ENCODE peak calls at places on chromosomes 13 and 19, in seven cellular contexts. V is substantia nigra; B is activated CD4-positive, alpha-beta T cell treated with anti-CD3 and anti-CD28 coated beads for 48 hours; Y is iPS-NIHi11; A is stimulated activated CD8-positive, alpha-beta memory T cell treated with anti-CD3 and anti-CD28 coated beads, Interleukin-15, amount 100 ng/mL, for 4 hours; E is NCI-H510A treated with DMSO at 0.1 percent for 48 hours; H is Peyer's patch. L is an unnamed sample.

GRCh38 chr19:45414468-45414867 is 8.0 kb downstream of the POLR1G start:
- DNase-seq in V (no peak), B (no peak), Y (no peak), A (no peak), E (no peak), H (no peak), L (no peak)

GRCh38 chr13:46469064-46469463 is 82.0 kb upstream of the RUBCNL start:
- DNase-seq in V (no peak), B (no peak), Y (no peak), A (no peak), E (no peak), H (no peak), L (peak)

GRCh38 chr19:4064073-4064550 is 2.6 kb downstream of the ZBTB7A start:
- DNase-seq in V (no peak), B (no peak), Y (peak), A (no peak), E (peak), H (no peak), L (no peak)

GRCh38 chr13:27423333-27423732 is 1.1 kb upstream of the GTF3A start:
- DNase-seq in V (no peak), B (no peak), Y (no peak), A (no peak), E (no peak), H (no peak), L (no peak)

GRCh38 chr19:4518345-4519171 is at the start of gene PLIN4:
- DNase-seq in V (peak), B (no peak), Y (peak), A (no peak), E (no peak), H (no peak), L (no peak)

GRCh38 chr13:60397693-60398437 is 845 bp downstream of the TDRD3 start:
- DNase-seq in V (peak), B (peak), Y (no peak), A (peak), E (peak), H (peak), L (peak)

GRCh38 chr13:27258637-27259377 is 7.4 kb downstream of the RPL21 start:
- DNase-seq in V (no peak), B (no peak), Y (no peak), A (no peak), E (no peak), H (no peak), L (no peak)

GRCh38 chr13:30880756-30881155 is 25.3 kb upstream of the MEDAG start:
- DNase-seq in V (no peak), B (no peak), Y (no peak), A (no peak), E (no peak), H (no peak), L (peak)

GRCh38 chr19:1019980-1020867 is 699 bp downstream of the TMEM259 start:
- DNase-seq in V (no peak), B (peak), Y (no peak), A (no peak), E (no peak), H (no peak), L (no peak)

GRCh38 chr19:43639507-43640423 is at the start of gene CADM4:
- DNase-seq in V (peak), B (peak), Y (peak), A (peak), E (no peak), H (no peak), L (no peak)

GRCh38 chr13:91292630-91293221 is 54.8 kb upstream of the MIR17HG start:
- DNase-seq in V (no peak), B (no peak), Y (no peak), A (no peak), E (no peak), H (no peak), L (no peak)

GRCh38 chr19:21210037-21210621 is 68.3 kb downstream of the ZNF431 start:
- DNase-seq in V (no peak), B (no peak), Y (no peak), A (no peak), E (no peak), H (no peak), L (no peak)

GRCh38 chr19:39277598-39277997 is 9.4 kb downstream of the IFNL2 start:
- DNase-seq in V (no peak), B (no peak), Y (no peak), A (no peak), E (no peak), H (no peak), L (peak)

GRCh38 chr19:38879400-38879751 is 1.3 kb upstream of the RINL start:
- DNase-seq in V (no peak), B (no peak), Y (no peak), A (no peak), E (no peak), H (no peak), L (no peak)

GRCh38 chr13:111422352-111422751 is 101.9 kb downstream of the TEX29 start:
- DNase-seq in V (no peak), B (no peak), Y (no peak), A (no peak), E (no peak), H (no peak), L (no peak)

GRCh38 chr13:113969311-113969972 is 4.4 kb downstream of the C13orf46 start:
- DNase-seq in V (no peak), B (no peak), Y (no peak), A (no peak), E (no peak), H (no peak), L (no peak)

GRCh38 chr13:106526748-106527488 is 8.5 kb downstream of the EFNB2 start:
- DNase-seq in V (no peak), B (no peak), Y (no peak), A (no peak), E (no peak), H (no peak), L (no peak)

GRCh38 chr13:37163626-37164365 is 58.3 kb upstream of the CSNK1A1L start:
- DNase-seq in V (no peak), B (no peak), Y (no peak), A (no peak), E (no peak), H (no peak), L (no peak)

GRCh38 chr19:48445256-48445605 is 552 bp upstream of the GRWD1 start:
- DNase-seq in V (no peak), B (no peak), Y (peak), A (no peak), E (peak), H (no peak), L (peak)

GRCh38 chr13:100944791-100945345 is 270.3 kb upstream of the TMTC4 start:
- DNase-seq in V (no peak), B (no peak), Y (no peak), A (no peak), E (no peak), H (no peak), L (no peak)

GRCh38 chr19:3062165-3063105 is at the start of gene TLE5:
- DNase-seq in V (peak), B (peak), Y (peak), A (peak), E (no peak), H (peak), L (no peak)

GRCh38 chr19:7738023-7738422 is 6.1 kb upstream of the CLEC4G start:
- DNase-seq in V (no peak), B (peak), Y (no peak), A (no peak), E (no peak), H (no peak), L (no peak)

GRCh38 chr19:29673451-29674371 is 8.4 kb downstream of the PLEKHF1 start:
- DNase-seq in V (no peak), B (no peak), Y (no peak), A (no peak), E (no peak), H (no peak), L (no peak)

GRCh38 chr19:31885280-31885853 is 460.0 kb upstream of the ZNF507 start:
- DNase-seq in V (no peak), B (no peak), Y (no peak), A (no peak), E (no peak), H (no peak), L (no peak)

GRCh38 chr19:31648347-31648746 is 299.1 kb upstream of the TSHZ3 start:
- DNase-seq in V (no peak), B (no peak), Y (no peak), A (no peak), E (no peak), H (no peak), L (peak)

GRCh38 chr19:58568731-58569130 is 4.4 kb downstream of the MZF1 start:
- DNase-seq in V (no peak), B (no peak), Y (no peak), A (no peak), E (no peak), H (peak), L (no peak)